ENCODE peak calls at places on chromosomes 3 and 15, in seven cellular contexts. Q is H1, J is K562, L is HepG2, H is SK-N-SH, A is GM12891, Z is GM12878. C is an unnamed sample.

GRCh38 chr15:50315814-50316630 is 39.0 kb downstream of the GABPB1 start:
- DNase-seq in A (no peak), H (peak), Q (no peak), L (peak), Z (no peak), J (peak), C (no peak)

GRCh38 chr3:5047764-5048163 is 68.5 kb downstream of the BHLHE40 start:
- DNase-seq in A (no peak), L (peak), Q (no peak), H (no peak), Z (no peak), J (no peak), C (no peak)

GRCh38 chr3:16441306-16441898 is 72.1 kb downstream of the RFTN1 start:
- DNase-seq in L (no peak), H (peak), Q (no peak), J (no peak), Z (no peak), A (no peak), C (no peak)

GRCh38 chr3:43769097-43769470 is 78.3 kb downstream of the ABHD5 start:
- DNase-seq in H (no peak), A (no peak), J (no peak), Q (no peak), Z (no peak), L (no peak), C (no peak)

GRCh38 chr3:134666466-134666865 is 15.6 kb upstream of the KY start:
- DNase-seq in A (no peak), L (no peak), Z (no peak), H (no peak), Q (no peak), J (no peak), C (no peak)

GRCh38 chr3:152021951-152022461 is 148.6 kb downstream of the SUCNR1 start:
- DNase-seq in Q (no peak), H (no peak), Z (peak), J (no peak), L (no peak), A (no peak), C (no peak)

GRCh38 chr3:60355825-60356224 is 895.4 kb downstream of the FHIT start:
- DNase-seq in J (no peak), Q (no peak), L (no peak), A (no peak), Z (no peak), H (no peak), C (no peak)

GRCh38 chr15:49721091-49721490 is 100.2 kb downstream of the DTWD1 start:
- DNase-seq in H (peak), L (no peak), Z (no peak), J (no peak), Q (no peak), A (no peak), C (no peak)

GRCh38 chr3:129160891-129161859 is at the start of gene ISY1:
- DNase-seq in Z (peak), H (peak), J (peak), L (peak), A (peak), Q (peak), C (peak)

GRCh38 chr15:71792521-71792920 is 17.8 kb upstream of the NR2E3 start:
- DNase-seq in L (no peak), Q (no peak), H (no peak), Z (no peak), J (no peak), A (no peak), C (no peak)
- TF ChIP-seq TAF1 in L (no peak), Q (no peak), H (no peak), Z (no peak), J (no peak), A (no peak), C (no peak)

GRCh38 chr3:55746808-55747413 is 259.8 kb upstream of the WNT5A start:
- DNase-seq in Z (no peak), H (peak), L (no peak), A (no peak), J (no peak), Q (no peak), C (no peak)

GRCh38 chr3:55749036-55749435 is 261.9 kb upstream of the WNT5A start:
- DNase-seq in L (no peak), A (no peak), H (no peak), J (no peak), Q (no peak), Z (no peak), C (no peak)

GRCh38 chr3:55751730-55752129 is 264.6 kb upstream of the WNT5A start:
- DNase-seq in H (no peak), Q (no peak), L (no peak), Z (no peak), A (no peak), J (no peak), C (no peak)

GRCh38 chr3:55752911-55753310 is 265.8 kb upstream of the WNT5A start:
- DNase-seq in A (no peak), J (no peak), Z (no peak), L (no peak), Q (no peak), H (no peak), C (no peak)

DNA sequence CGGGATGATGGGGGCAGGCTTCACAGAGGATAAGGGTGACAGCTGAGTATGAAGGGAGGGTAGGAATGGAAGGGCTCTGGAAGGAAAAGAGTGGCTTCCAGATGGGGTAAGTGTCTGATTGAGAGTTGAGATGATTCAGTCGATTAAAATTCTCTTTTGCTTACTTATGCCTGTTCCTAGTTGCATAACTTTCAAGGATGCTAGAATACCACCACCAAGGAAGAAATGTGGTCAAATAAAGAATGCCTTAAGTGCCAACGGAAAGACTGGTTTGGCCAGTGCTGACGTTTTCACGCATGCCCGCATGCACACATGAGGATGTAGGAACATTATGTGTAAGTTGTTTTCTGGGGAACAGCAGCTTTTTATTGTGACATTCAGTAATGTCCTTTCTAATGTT is 263.4 kb upstream of the WNT5A start:
- DNase-seq in H (no peak), Q (no peak), L (no peak), Z (no peak), A (no peak), J (no peak), C (no peak)
- TF ChIP-seq TAF1 in H (no peak), Q (no peak), L (no peak), Z (no peak), A (no peak), J (no peak), C (no peak)

DNA sequence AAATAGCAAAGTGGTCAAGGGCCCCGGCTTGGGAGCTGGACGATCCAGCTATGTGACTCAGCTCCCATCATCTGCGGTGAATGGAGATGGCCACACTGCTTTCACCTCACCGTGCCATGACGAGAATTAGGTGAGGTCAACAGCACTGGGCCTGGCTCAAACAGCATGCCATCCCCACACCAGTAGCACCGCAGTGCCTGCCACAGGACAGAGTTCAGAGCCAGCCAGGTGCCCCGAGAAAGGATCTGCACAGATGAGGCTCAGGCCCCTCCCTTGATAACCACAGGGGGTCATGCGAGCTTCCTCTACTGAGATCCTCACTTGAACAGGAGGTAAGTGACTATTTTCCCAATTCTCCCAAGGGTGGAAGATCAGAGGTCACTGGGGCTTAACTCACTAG is 29.4 kb downstream of the ZXDC start:
- DNase-seq in A (no peak), Z (no peak), Q (no peak), L (no peak), H (no peak), J (no peak), C (no peak)
- TF ChIP-seq TAF1 in A (no peak), Z (no peak), Q (no peak), L (no peak), H (no peak), J (no peak), C (no peak)

DNA sequence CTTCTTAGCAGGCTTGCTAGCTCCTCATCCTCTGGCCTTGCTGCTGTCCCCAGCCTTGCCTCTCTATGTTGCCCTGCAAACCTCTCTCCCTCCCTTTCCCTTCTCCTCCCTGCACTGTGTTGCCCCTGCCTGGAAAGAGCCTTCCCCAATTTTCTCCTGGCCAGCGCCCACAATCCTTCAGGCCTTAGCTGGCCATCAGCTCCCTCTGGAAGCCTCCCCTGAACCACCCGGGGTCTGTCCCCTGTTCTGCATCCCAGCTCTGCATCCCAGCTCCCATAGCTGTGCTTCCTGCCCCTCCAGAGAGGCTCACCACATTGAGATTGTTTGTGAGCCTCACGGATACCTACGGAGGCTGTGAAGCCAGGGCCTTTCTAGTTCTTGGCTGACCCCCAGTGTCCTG is 23.7 kb downstream of the FAM3D start:
- DNase-seq in J (no peak), L (no peak), Z (no peak), H (no peak), Q (no peak), A (no peak), C (no peak)
- TF ChIP-seq TAF1 in J (no peak), L (no peak), Z (no peak), H (no peak), Q (no peak), A (no peak), C (no peak)

GRCh38 chr3:57756022-57756527 is at the start of gene SLMAP:
- DNase-seq in A (peak), H (peak), Q (peak), L (peak), Z (peak), J (peak), C (peak)

GRCh38 chr3:57755368-57756021 is 614 bp upstream of the SLMAP start:
- DNase-seq in Z (no peak), Q (no peak), H (peak), A (peak), J (peak), L (peak), C (peak)

GRCh38 chr3:57757642-57758297 is 1.7 kb downstream of the SLMAP start:
- DNase-seq in J (no peak), L (peak), Q (no peak), H (peak), Z (no peak), A (no peak), C (no peak)

GRCh38 chr3:57758686-57759085 is 2.6 kb downstream of the SLMAP start:
- DNase-seq in L (no peak), Q (no peak), H (no peak), Z (no peak), J (no peak), A (no peak), C (no peak)

GRCh38 chr3:57756528-57757401 is 656 bp downstream of the SLMAP start:
- DNase-seq in J (peak), L (peak), H (peak), Z (no peak), A (peak), Q (peak), C (peak)
- TF ChIP-seq TAF1 in J (no peak), L (no peak), H (no peak), Z (no peak), A (no peak), Q (no peak), C (no peak)

C was measured in GM12892.